ENCODE peak calls at places on chromosomes 1 and 21, in seven cellular contexts. D is H9, S is right lobe of liver, L is Panc1, Y is caudate nucleus, C is heart right ventricle, Z is right cardiac atrium. I is an unnamed sample.

GRCh38 chr1:202317941-202318925 is 23.5 kb downstream of the UBE2T start:
- DNase-seq in C (no peak), S (peak), Y (no peak), Z (no peak), L (no peak), D (no peak), I (no peak)

GRCh38 chr1:31804098-31804497 is 11.7 kb downstream of the SPOCD1 start:
- DNase-seq in Z (no peak), S (no peak), Y (no peak), C (no peak), L (no peak), D (no peak), I (no peak)

GRCh38 chr1:41626146-41626545 is 141.7 kb upstream of the EDN2 start:
- DNase-seq in D (peak), S (no peak), Y (no peak), Z (no peak), L (no peak), C (no peak), I (no peak)

GRCh38 chr1:200908158-200908868 is 13.6 kb downstream of the INAVA start:
- DNase-seq in Y (no peak), D (no peak), L (no peak), Z (no peak), S (no peak), C (no peak), I (no peak)

GRCh38 chr1:164718821-164719220 is 159.8 kb downstream of the PBX1 start:
- DNase-seq in D (no peak), S (no peak), Z (no peak), C (no peak), Y (no peak), L (no peak), I (no peak)

GRCh38 chr21:32122082-32122481 is 156.8 kb downstream of the MIS18A start:
- DNase-seq in C (no peak), S (no peak), Z (no peak), L (no peak), D (no peak), Y (no peak), I (no peak)

GRCh38 chr21:46195595-46196195 is 11.4 kb upstream of the SPATC1L start:
- DNase-seq in C (no peak), Z (no peak), D (no peak), S (no peak), L (no peak), Y (no peak), I (no peak)

GRCh38 chr21:38181101-38181500 is 75.7 kb upstream of the KCNJ15 start:
- DNase-seq in Z (no peak), L (no peak), S (no peak), D (no peak), Y (no peak), C (no peak), I (no peak)

GRCh38 chr1:227166559-227166958 is 151.7 kb downstream of the CDC42BPA start:
- DNase-seq in C (no peak), Z (no peak), Y (no peak), D (no peak), S (no peak), L (no peak), I (no peak)

GRCh38 chr1:180182721-180183311 is 28.1 kb downstream of the QSOX1 start:
- DNase-seq in D (no peak), Y (no peak), Z (no peak), C (no peak), L (no peak), S (no peak), I (no peak)

GRCh38 chr1:168365719-168366474 is 85.2 kb downstream of the TBX19 start:
- DNase-seq in C (no peak), Y (no peak), L (no peak), S (peak), D (no peak), Z (no peak), I (no peak)

GRCh38 chr21:14480601-14481000 is 65.5 kb downstream of the SAMSN1 start:
- DNase-seq in Y (no peak), Z (no peak), S (no peak), L (no peak), C (no peak), D (no peak), I (no peak)

GRCh38 chr1:151326619-151327222 is 495 bp downstream of the PI4KB start:
- DNase-seq in Y (peak), L (no peak), D (no peak), C (no peak), S (peak), Z (peak), I (no peak)

GRCh38 chr1:201918343-201918742 is 28.0 kb downstream of the LMOD1 start:
- DNase-seq in S (no peak), C (no peak), Z (no peak), Y (no peak), D (no peak), L (no peak), I (no peak)

GRCh38 chr1:15835205-15835740 is 12.2 kb upstream of the SPEN start:
- DNase-seq in D (no peak), Y (no peak), S (no peak), C (no peak), L (no peak), Z (no peak), I (no peak)

GRCh38 chr1:30335389-30335996 is 387.9 kb downstream of the MATN1 start:
- DNase-seq in S (no peak), C (no peak), Z (peak), Y (no peak), L (no peak), D (no peak), I (no peak)

GRCh38 chr1:147840909-147841308 is 61.7 kb upstream of the GJA8 start:
- DNase-seq in S (no peak), Z (no peak), L (no peak), Y (no peak), C (no peak), D (peak), I (no peak)

GRCh38 chr1:205610781-205611473 is 20.9 kb downstream of the ELK4 start:
- DNase-seq in Z (no peak), C (no peak), L (no peak), Y (no peak), S (no peak), D (no peak), I (no peak)

GRCh38 chr1:183148599-183148998 is 37.5 kb upstream of the LAMC2 start:
- DNase-seq in S (no peak), Z (no peak), Y (no peak), L (no peak), C (no peak), D (no peak), I (no peak)

GRCh38 chr1:201224671-201225400 is 34.2 kb downstream of the IGFN1 start:
- DNase-seq in Z (no peak), L (no peak), D (no peak), Y (no peak), C (no peak), S (peak), I (no peak)

GRCh38 chr1:223811634-223812101 is 34.1 kb downstream of the TP53BP2 start:
- DNase-seq in D (no peak), S (no peak), C (no peak), Y (no peak), L (peak), Z (no peak), I (no peak)

GRCh38 chr1:2468041-2468472 is 8.0 kb upstream of the PLCH2 start:
- DNase-seq in S (no peak), Z (peak), L (no peak), Y (no peak), D (peak), C (peak), I (no peak)

GRCh38 chr1:164380893-164381292 is 178.1 kb upstream of the PBX1 start:
- DNase-seq in D (no peak), L (no peak), S (no peak), Y (no peak), Z (peak), C (no peak), I (no peak)

GRCh38 chr1:80401757-80402156 is 1395.2 kb upstream of the ADGRL4 start:
- DNase-seq in Y (no peak), Z (no peak), S (no peak), L (no peak), C (no peak), D (no peak), I (no peak)

GRCh38 chr1:114330451-114330983 is 176.8 kb upstream of the SYT6 start:
- DNase-seq in S (no peak), D (no peak), L (no peak), Z (no peak), C (no peak), Y (no peak), I (no peak)

GRCh38 chr1:117044217-117044616 is 15.9 kb upstream of the TTF2 start:
- DNase-seq in Y (no peak), S (no peak), D (no peak), Z (no peak), C (no peak), L (no peak), I (no peak)

GRCh38 chr1:9494936-9495758 is 44.1 kb upstream of the SLC25A33 start:
- DNase-seq in S (peak), C (peak), L (no peak), D (peak), Z (peak), Y (no peak), I (no peak)

GRCh38 chr1:160187407-160187806 is 3.0 kb upstream of the CASQ1 start:
- DNase-seq in S (no peak), C (no peak), D (no peak), Z (no peak), Y (no peak), L (no peak), I (no peak)

GRCh38 chr1:9843576-9843945 is 19.8 kb upstream of the CLSTN1 start:
- DNase-seq in L (no peak), Y (no peak), D (no peak), S (no peak), Z (no peak), C (no peak), I (peak)

GRCh38 chr1:153577138-153577537 is 11.5 kb upstream of the S100A2 start:
- DNase-seq in L (no peak), Z (no peak), D (no peak), Y (no peak), C (no peak), S (no peak), I (no peak)

GRCh38 chr1:152962876-152963415 is 7.5 kb upstream of the SPRR4 start:
- DNase-seq in Y (no peak), L (no peak), D (no peak), C (no peak), Z (no peak), S (no peak), I (no peak)

GRCh38 chr1:152440635-152441471 is 26.8 kb upstream of the CRNN start:
- DNase-seq in C (peak), S (peak), D (peak), Z (peak), L (peak), Y (peak), I (no peak)

GRCh38 chr1:97243973-97244560 is 522.5 kb downstream of the PTBP2 start:
- DNase-seq in D (no peak), Y (no peak), S (no peak), L (no peak), Z (no peak), C (no peak), I (no peak)

GRCh38 chr21:43733529-43734071 is 14.7 kb downstream of the PDXK start:
- DNase-seq in Y (no peak), C (no peak), Z (peak), L (no peak), S (no peak), D (no peak), I (no peak)

GRCh38 chr1:85935234-85935633 is 221.3 kb downstream of the COL24A1 start:
- DNase-seq in S (no peak), C (no peak), D (no peak), Y (no peak), L (no peak), Z (no peak), I (no peak)

GRCh38 chr1:63269571-63269970 is 52.8 kb upstream of the FOXD3 start:
- DNase-seq in Z (no peak), L (no peak), S (no peak), Y (no peak), C (no peak), D (no peak), I (no peak)

GRCh38 chr1:17586172-17586963 is 46.9 kb downstream of the ARHGEF10L start:
- DNase-seq in L (no peak), Z (no peak), S (peak), C (no peak), D (peak), Y (no peak), I (no peak)
- H3K27ac ChIP-seq in L (no peak), Z (no peak), S (peak), C (peak), D (no peak), Y (no peak), I (no peak)

DNA sequence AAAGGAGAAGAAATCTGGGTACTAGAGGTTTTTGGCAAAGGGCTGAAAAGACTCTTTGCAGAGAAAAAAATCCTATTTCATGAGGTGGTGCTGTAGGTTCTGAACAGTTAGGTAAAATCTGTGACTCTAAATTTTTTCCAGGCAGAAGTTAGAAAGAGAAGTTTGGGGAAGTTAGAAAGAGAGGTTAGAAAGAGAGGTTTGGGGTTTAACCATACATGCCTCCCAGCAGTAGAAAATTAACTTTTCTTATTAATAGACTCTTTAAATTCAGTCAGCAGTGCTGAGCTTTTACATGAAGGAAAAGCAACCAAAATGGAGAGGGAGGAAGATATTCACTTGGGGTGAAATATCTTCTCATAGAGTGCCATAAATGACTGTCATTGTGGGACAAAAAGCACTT is 12.2 kb downstream of the AMY1C start:
- DNase-seq in L (no peak), S (no peak), Y (no peak), Z (no peak), D (no peak), C (no peak), I (no peak)
- H3K27ac ChIP-seq in L (no peak), S (no peak), Y (no peak), Z (no peak), D (no peak), C (no peak), I (no peak)

GRCh38 chr1:81844477-81844876 is 43.7 kb downstream of the ADGRL2 start:
- DNase-seq in S (no peak), Y (no peak), Z (no peak), D (no peak), L (no peak), C (no peak), I (no peak)

GRCh38 chr1:81846630-81847029 is 45.9 kb downstream of the ADGRL2 start:
- DNase-seq in S (no peak), C (no peak), Z (no peak), D (no peak), L (no peak), Y (no peak), I (no peak)

GRCh38 chr1:81840805-81841204 is 40.1 kb downstream of the ADGRL2 start:
- DNase-seq in D (no peak), Z (no peak), L (no peak), Y (no peak), C (no peak), S (no peak), I (no peak)

GRCh38 chr1:81838600-81839218 is 38.0 kb downstream of the ADGRL2 start:
- DNase-seq in Z (no peak), C (no peak), D (no peak), L (no peak), S (no peak), Y (no peak), I (no peak)

DNA sequence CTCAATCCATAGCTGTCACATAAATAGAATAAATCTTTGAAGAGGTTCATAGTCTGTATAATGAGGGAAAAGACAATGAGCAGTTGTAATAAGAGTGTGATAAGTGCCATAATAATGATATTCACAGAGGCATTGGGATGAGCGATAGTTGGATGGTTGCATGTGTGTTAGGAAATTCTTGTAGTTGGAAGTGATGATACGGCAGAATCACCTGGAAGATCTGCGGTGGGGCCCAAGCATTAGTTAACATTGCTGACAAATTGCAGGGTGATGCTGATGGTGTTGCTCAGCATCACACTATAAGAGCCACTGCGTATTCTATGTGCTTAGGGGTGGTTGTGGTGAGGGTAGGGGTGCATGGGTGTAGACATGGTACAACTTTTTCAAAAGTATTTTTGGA is 41.1 kb downstream of the ADGRL2 start:
- DNase-seq in C (no peak), Z (no peak), D (no peak), Y (no peak), L (no peak), S (no peak), I (no peak)
- H3K27ac ChIP-seq in C (no peak), Z (no peak), D (no peak), Y (no peak), L (no peak), S (no peak), I (no peak)

DNA sequence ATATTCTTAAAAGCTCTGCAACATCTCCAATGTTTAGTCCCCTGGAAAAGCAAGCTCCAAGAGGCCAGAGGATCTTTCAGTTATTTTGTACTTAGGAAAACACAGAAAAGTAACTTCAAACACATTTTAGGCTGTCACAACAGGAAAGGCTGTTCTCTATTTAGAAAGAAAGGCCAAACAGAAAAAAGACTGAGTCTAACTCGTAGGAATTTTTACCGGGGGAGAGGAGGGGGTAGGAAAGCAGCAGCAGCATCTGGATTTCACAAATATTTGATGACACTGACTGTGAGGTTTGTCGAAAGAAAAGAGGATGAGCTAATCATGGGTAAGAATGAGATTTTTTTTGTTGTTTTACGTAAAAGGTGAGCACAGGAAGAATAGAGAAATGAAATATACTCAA is 107.1 kb downstream of the EIF4G3 start:
- DNase-seq in D (no peak), C (no peak), L (no peak), Z (no peak), Y (no peak), S (no peak), I (no peak)
- H3K27ac ChIP-seq in D (no peak), C (no peak), L (no peak), Z (no peak), Y (no peak), S (no peak), I (no peak)

DNA sequence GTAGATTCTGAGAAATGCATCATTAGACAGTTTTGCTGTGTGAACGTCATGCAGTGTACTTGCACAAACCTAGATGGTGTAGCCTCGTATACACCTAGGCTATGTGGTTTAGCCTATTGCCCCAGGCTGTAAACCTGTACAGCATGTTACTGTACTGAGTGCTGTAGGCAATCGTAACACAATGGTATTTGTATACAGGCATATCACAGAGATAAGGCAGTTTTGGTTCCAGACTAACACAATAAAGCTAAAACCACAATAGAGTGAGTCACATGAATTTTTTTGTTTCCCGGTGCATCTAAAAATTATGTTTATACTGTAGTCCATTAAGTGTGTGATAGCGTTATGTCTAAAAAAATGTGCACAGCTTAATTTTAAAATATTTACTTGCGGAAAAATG is 6.9 kb downstream of the IL10RB start:
- DNase-seq in D (no peak), Z (no peak), Y (no peak), L (no peak), S (peak), C (no peak), I (no peak)
- H3K27ac ChIP-seq in D (no peak), Z (no peak), Y (no peak), L (no peak), S (no peak), C (no peak), I (no peak)

GRCh38 chr1:94327001-94327685 is 89.8 kb upstream of the ARHGAP29 start:
- DNase-seq in L (no peak), Z (peak), S (no peak), Y (no peak), C (peak), D (peak), I (no peak)
- H3K27ac ChIP-seq in L (peak), Z (peak), S (peak), Y (no peak), C (peak), D (no peak), I (peak)